ENCODE peak calls at places on chromosomes 7 and 10, in six cellular contexts. Y, N, Q, B, G and S are unnamed samples.

GRCh38 chr7:137757146-137757925 is 89.4 kb downstream of the DGKI start:
- DNase-seq in N (no peak), B (no peak), G (no peak), Q (peak; percentile 77), Y (no peak), S (no peak)

GRCh38 chr10:129844191-129844590 is 119.9 kb downstream of the EBF3 start:
- DNase-seq in B (no peak), N (no peak), Q (no peak), Y (no peak), G (no peak), S (no peak)

GRCh38 chr7:20264623-20265022 is 47.4 kb upstream of the MACC1 start:
- DNase-seq in Y (no peak), N (no peak), B (no peak), Q (no peak), G (no peak), S (no peak)

GRCh38 chr7:43584200-43584586 is 1.3 kb downstream of the STK17A start:
- DNase-seq in B (no peak), G (peak; percentile 90), N (no peak), Q (peak; percentile 71), Y (peak; percentile 93), S (no peak)

GRCh38 chr10:50447691-50448090 is 176.1 kb downstream of the SGMS1 start:
- DNase-seq in Q (peak; percentile 64), G (no peak), N (no peak), Y (no peak), B (no peak), S (no peak)

GRCh38 chr7:50803359-50804337 is 21.0 kb upstream of the GRB10 start:
- DNase-seq in Y (no peak), B (no peak), N (no peak), Q (no peak), G (no peak), S (no peak)

GRCh38 chr10:104336829-104337526 is 1.3 kb downstream of the ITPRIP start:
- DNase-seq in Y (no peak), Q (peak; percentile 80), G (peak; percentile 88), N (no peak), B (peak; percentile 35), S (no peak)

GRCh38 chr10:124906551-124907001 is 35.3 kb upstream of the ZRANB1 start:
- DNase-seq in B (no peak), Y (peak; percentile 46), G (peak; percentile 76), Q (peak; percentile 95), N (no peak), S (no peak)

GRCh38 chr7:44077681-44078091 is 4.6 kb downstream of the POLM start:
- DNase-seq in G (no peak), B (no peak), Q (no peak), Y (no peak), N (no peak), S (no peak)

GRCh38 chr10:72801263-72801868 is 92.2 kb upstream of the OIT3 start:
- DNase-seq in G (no peak), N (no peak), B (no peak), Q (no peak), Y (no peak), S (no peak)

GRCh38 chr10:121610798-121611325 is 12.6 kb upstream of the FGFR2 start:
- DNase-seq in G (no peak), B (no peak), N (no peak), Y (peak; percentile 20), Q (no peak), S (no peak)

GRCh38 chr7:122438001-122438400 is 133.5 kb upstream of the FEZF1 start:
- DNase-seq in N (peak; percentile 50), B (no peak), G (no peak), Q (no peak), Y (no peak), S (no peak)

GRCh38 chr10:84139126-84140035 is at the start of gene GHITM:
- DNase-seq in Q (peak; percentile 98), G (peak; percentile 99), N (peak; percentile 97), B (peak; percentile 100), Y (peak; percentile 98), S (peak; percentile 98)

GRCh38 chr7:95434501-95435421 is at the start of gene PON2:
- DNase-seq in Q (peak; percentile 72), N (peak; percentile 74), G (peak; percentile 83), B (peak; percentile 85), Y (peak; percentile 76), S (peak; percentile 87)
- H3K18ac ChIP-seq in Q (peak within 1 kb of the TSS; percentile 75), N (peak within 1 kb of the TSS; percentile 99), G (peak within 1 kb of the TSS; percentile 100), B (peak within 1 kb of the TSS; percentile 80), Y (peak within 1 kb of the TSS; percentile 100), S (peak within 1 kb of the TSS; percentile 94)

GRCh38 chr7:73597978-73598782 is 19.8 kb upstream of the TBL2 start:
- DNase-seq in Y (no peak), Q (no peak), B (no peak), G (no peak), N (no peak), S (no peak)

GRCh38 chr7:73599916-73600315 is 21.5 kb upstream of the TBL2 start:
- DNase-seq in B (no peak), Y (no peak), G (no peak), N (no peak), Q (no peak), S (no peak)

GRCh38 chr7:73596191-73597065 is 18.0 kb upstream of the TBL2 start:
- DNase-seq in Y (no peak), B (no peak), G (no peak), N (no peak), Q (no peak), S (no peak)

GRCh38 chr7:73602721-73603651 is 21.3 kb downstream of the MLXIPL start:
- DNase-seq in B (no peak), G (no peak), Y (no peak), N (no peak), Q (no peak), S (no peak)

DNA sequence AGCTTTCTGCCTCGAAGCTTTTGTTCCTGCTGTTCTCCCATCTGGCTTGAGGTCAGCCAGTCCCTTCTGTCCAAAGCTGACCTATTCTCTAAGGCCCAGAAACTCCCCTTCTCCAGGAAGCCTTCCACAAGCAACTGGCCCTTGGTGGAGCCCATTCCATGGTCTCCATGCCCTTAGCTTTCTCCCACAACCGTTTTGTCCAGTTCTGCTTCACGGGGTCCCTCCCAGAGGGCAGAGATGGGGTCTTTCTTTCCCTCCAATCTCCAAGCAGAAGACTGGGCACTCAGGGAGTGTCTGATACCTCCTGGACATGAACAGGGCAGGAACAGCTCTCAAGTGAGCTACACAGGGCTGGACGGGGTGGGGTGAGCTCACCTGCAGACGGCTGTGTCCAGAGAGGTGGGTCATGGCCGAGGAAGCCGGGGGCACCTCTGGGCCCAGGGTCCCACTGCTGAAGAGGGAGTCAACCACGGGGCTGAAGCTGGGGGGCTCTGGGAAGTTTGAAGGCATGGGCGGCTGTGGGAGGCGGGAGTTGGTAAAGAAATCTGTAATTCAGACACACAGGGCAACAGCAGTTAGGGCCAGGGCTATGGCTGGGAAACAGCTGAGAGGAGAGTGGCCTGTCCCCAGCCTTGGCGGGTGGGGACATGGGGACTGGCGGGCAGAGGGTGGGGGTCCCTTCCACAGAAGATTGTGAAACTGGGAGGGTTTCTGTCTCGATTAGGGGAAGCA is 20.9 kb upstream of the TBL2 start:
- DNase-seq in Q (no peak), G (no peak), N (no peak), B (no peak), Y (no peak), S (no peak)
- H2AFZ ChIP-seq in Q (no peak overlapping the region), G (no peak overlapping the region), N (no peak overlapping the region), B (no peak overlapping the region), Y (no peak overlapping the region), S (no peak overlapping the region)

DNA sequence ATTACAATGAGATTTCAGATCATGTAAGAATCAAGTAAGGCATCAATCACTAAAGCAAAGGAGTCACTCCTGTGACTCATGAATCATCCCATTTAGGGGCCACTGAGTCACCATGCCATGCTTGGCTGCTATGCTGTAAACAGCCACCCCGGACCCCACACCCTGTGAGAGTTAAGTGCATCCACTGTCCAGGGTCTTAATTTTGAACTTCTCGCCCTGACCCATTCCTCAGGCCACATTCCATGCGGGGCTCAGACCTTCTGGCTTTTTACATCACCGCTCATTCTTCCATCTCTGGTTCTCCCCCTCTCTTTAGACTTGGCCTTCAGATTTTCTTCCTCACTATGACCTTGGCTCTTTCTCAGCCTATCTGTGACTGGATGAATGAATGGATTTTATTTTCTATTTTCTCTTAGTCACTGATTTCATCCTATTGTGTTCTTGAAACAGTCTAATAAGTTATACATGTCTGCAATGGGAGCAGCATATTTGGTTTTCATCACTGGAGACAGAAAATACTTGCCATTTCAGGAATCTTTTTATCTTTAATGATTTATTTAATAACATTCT is 239.7 kb downstream of the SKIDA1 start:
- DNase-seq in Q (peak; percentile 21), G (no peak), B (no peak), Y (no peak), N (no peak), S (no peak)
- H3K18ac ChIP-seq in Q (no peak overlapping the region), G (no peak overlapping the region), B (peak overlapping the region; percentile 62), Y (no peak overlapping the region), N (no peak overlapping the region), S (no peak overlapping the region)

DNA sequence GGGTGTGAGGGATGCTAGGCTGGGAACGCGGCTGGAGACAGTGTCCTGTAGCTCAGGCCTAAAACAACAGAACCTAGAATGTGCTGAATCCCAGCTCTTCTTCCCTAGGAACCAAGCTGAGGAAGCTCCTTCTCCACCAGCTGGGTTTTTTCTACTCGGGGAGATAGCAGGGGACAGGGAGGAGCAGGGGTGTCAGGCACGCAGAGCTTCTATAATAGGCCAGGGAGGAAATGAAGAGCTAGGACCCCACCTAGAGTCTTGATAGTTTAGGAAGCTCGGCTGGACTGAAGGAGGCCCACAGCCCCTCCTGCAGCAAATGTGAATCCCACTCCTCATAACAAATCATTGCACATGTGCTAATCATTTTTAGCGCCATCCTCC is 24.0 kb upstream of the FAM180A start:
- DNase-seq in N (no peak), B (no peak), G (no peak), Q (no peak), Y (no peak), S (no peak)
- H2AFZ ChIP-seq in N (no peak overlapping the region), B (no peak overlapping the region), G (peak overlapping the region; percentile 77), Q (peak overlapping the region; percentile 73), Y (peak overlapping the region; percentile 71), S (no peak overlapping the region)

GRCh38 chr7:152675761-152676636 is at the start of gene XRCC2:
- DNase-seq in N (peak; percentile 95), Q (peak; percentile 85), Y (peak; percentile 86), G (peak; percentile 86), B (peak; percentile 97), S (peak; percentile 90)
- H3K18ac ChIP-seq in N (peak within 1 kb of the TSS; percentile 90), Q (peak within 1 kb of the TSS; percentile 65), Y (peak within 1 kb of the TSS; percentile 88), G (no peak within 1 kb of the TSS), B (peak within 1 kb of the TSS; percentile 85), S (peak within 1 kb of the TSS; percentile 58)

DNA sequence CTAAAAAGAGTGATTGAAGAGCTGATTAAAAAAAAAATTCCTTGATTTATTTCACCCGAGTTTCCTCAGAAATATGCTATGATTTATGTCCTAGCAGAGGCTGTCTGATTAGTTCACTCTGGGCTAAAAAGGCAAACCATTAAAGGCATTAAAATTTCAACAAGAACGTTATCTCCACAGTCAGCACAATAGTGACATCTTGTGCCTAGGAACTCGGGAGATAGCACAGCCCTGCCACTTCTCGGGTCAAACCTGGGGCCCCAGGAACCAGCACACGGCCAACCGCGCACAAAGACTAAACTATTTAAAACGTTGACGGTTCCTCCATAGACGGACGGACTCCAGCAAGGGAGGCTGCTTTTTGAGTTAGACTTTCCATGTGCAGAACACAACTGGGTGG is 96.4 kb upstream of the RNF32 start:
- DNase-seq in G (no peak), N (no peak), Y (no peak), B (no peak), Q (no peak), S (no peak)
- H2AFZ ChIP-seq in G (no peak overlapping the region), N (no peak overlapping the region), Y (no peak overlapping the region), B (no peak overlapping the region), Q (no peak overlapping the region), S (no peak overlapping the region)